ENCODE peak calls at places on chromosome 15, in four cellular contexts. P, Z, N and R are unnamed samples.

GRCh38 chr15:26242565-26242964 is 379.4 kb upstream of the ATP10A start:
- DNase-seq in P (no peak), Z (no peak), N (peak; percentile 65), R (no peak)

GRCh38 chr15:85649372-85649771 is 145.4 kb downstream of the KLHL25 start:
- DNase-seq in P (no peak), Z (peak; percentile 74), N (no peak), R (no peak)

GRCh38 chr15:99564221-99565030 is 1.4 kb upstream of the MEF2A start:
- DNase-seq in P (no peak), Z (peak; percentile 36), N (no peak), R (peak; percentile 29)

GRCh38 chr15:71585159-71585558 is 225.2 kb upstream of the NR2E3 start:
- DNase-seq in P (no peak), Z (no peak), N (no peak), R (no peak)

GRCh38 chr15:70199601-70200000 is 101.9 kb upstream of the TLE3 start:
- DNase-seq in P (no peak), Z (no peak), N (no peak), R (no peak)

GRCh38 chr15:52368402-52368801 is 72.8 kb upstream of the MYO5C start:
- DNase-seq in P (no peak), Z (no peak), N (no peak), R (no peak)

GRCh38 chr15:49370782-49371181 is 52.3 kb upstream of the FGF7 start:
- DNase-seq in P (no peak), Z (no peak), N (no peak), R (no peak)

GRCh38 chr15:70806992-70807712 is 43.8 kb upstream of the UACA start:
- DNase-seq in P (no peak), Z (no peak), N (no peak), R (no peak)

GRCh38 chr15:24772709-24773373 is 97.3 kb downstream of the NPAP1 start:
- DNase-seq in P (peak; percentile 6), Z (peak; percentile 67), N (peak; percentile 84), R (no peak)

GRCh38 chr15:75089781-75090734 is 66.7 kb downstream of the PPCDC start:
- DNase-seq in P (no peak), Z (no peak), N (no peak), R (no peak)

GRCh38 chr15:95684693-95685115 is 645.8 kb upstream of the NR2F2 start:
- DNase-seq in P (peak; percentile 44), Z (no peak), N (no peak), R (no peak)

GRCh38 chr15:100680726-100681125 is 78.3 kb downstream of the ASB7 start:
- DNase-seq in P (no peak), Z (no peak), N (no peak), R (no peak)

GRCh38 chr15:80179025-80179759 is 26.4 kb downstream of the FAH start:
- DNase-seq in P (no peak), Z (no peak), N (no peak), R (no peak)

GRCh38 chr15:92808611-92809063 is 91.5 kb upstream of the CHD2 start:
- DNase-seq in P (peak; percentile 54), Z (no peak), N (no peak), R (peak; percentile 51)

GRCh38 chr15:101810905-101811304 is 1.1 kb upstream of the OR4F15 start:
- DNase-seq in P (no peak), Z (no peak), N (no peak), R (no peak)

GRCh38 chr15:95994418-95994817 is 336.1 kb upstream of the NR2F2 start:
- DNase-seq in P (no peak), Z (no peak), N (no peak), R (no peak)

GRCh38 chr15:92244703-92245102 is 149.0 kb upstream of the ST8SIA2 start:
- DNase-seq in P (peak; percentile 17), Z (no peak), N (no peak), R (no peak)

GRCh38 chr15:47872869-47873301 is 155.6 kb downstream of the SEMA6D start:
- DNase-seq in P (no peak), Z (no peak), N (no peak), R (no peak)

GRCh38 chr15:96322401-96323249 is 7.9 kb upstream of the NR2F2 start:
- DNase-seq in P (no peak), Z (no peak), N (peak; percentile 58), R (no peak)

GRCh38 chr15:25469377-25469776 is 30.6 kb upstream of the UBE3A start:
- DNase-seq in P (no peak), Z (no peak), N (no peak), R (no peak)

GRCh38 chr15:55774113-55774970 is 31.4 kb upstream of the PRTG start:
- DNase-seq in P (peak; percentile 61), Z (peak; percentile 33), N (peak; percentile 84), R (peak; percentile 52)

GRCh38 chr15:83108266-83109219 is 1.1 kb downstream of the TM6SF1 start:
- DNase-seq in P (no peak), Z (no peak), N (no peak), R (no peak)

GRCh38 chr15:39584266-39584659 is 3.4 kb downstream of the THBS1 start:
- DNase-seq in P (no peak), Z (no peak), N (no peak), R (no peak)

GRCh38 chr15:98681061-98681460 is 32.7 kb downstream of the IGF1R start:
- DNase-seq in P (no peak), Z (no peak), N (no peak), R (no peak)

GRCh38 chr15:90230071-90230494 is 3.7 kb downstream of the CIB1 start:
- DNase-seq in P (no peak), Z (no peak), N (no peak), R (no peak)

GRCh38 chr15:48176957-48177356 is 1.1 kb downstream of the MYEF2 start:
- DNase-seq in P (no peak), Z (no peak), N (no peak), R (no peak)

GRCh38 chr15:101489236-101489632 is 273 bp downstream of the PCSK6 start:
- DNase-seq in P (peak; percentile 75), Z (no peak), N (peak; percentile 57), R (peak; percentile 93)

DNA sequence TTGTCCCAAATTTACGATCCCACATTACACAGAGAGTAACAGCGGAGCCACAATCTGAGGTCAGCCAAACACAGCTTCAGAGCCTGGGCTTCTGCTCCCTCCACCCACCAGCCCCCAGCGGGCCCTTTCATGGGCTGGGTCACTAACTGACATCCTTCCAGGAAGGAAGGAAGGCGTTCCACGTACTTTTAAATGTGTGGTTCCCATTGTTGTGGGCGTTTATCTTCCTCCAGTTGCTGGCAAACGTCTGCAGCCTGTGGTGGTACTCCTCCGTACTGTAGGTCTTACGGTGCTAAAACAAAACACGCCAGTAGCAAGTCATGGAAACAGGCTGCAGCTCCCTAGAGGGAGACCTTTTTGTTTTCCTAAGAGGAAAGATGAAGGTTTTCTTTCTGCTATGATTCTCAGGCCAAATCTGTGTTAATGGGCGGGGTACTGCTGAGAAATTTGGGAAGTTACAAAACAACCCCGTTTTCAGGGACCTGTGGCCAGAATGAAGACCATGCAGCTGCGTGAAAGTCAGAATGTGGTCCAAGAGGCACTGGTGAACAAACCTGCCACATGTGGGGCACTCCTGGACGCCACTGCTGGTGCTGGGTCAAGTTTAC is 7.6 kb downstream of the CTSH start:
- DNase-seq in P (peak; percentile 60), Z (no peak), N (no peak), R (no peak)
- TF ChIP-seq ELF4 in P (no peak), Z (no peak), N (no peak), R (no peak)

GRCh38 chr15:89198934-89199333 is 22.4 kb downstream of the RLBP1 start:
- DNase-seq in P (no peak), Z (no peak), N (no peak), R (no peak)
- TF ChIP-seq ELF4 in P (no peak), Z (no peak), N (no peak), R (no peak)

GRCh38 chr15:56835598-56836275 is 82.7 kb upstream of the TCF12 start:
- DNase-seq in P (no peak), Z (no peak), N (no peak), R (no peak)

GRCh38 chr15:56837281-56837680 is 81.2 kb upstream of the TCF12 start:
- DNase-seq in P (no peak), Z (no peak), N (no peak), R (no peak)

GRCh38 chr15:56838085-56838484 is 80.4 kb upstream of the TCF12 start:
- DNase-seq in P (no peak), Z (no peak), N (no peak), R (no peak)

GRCh38 chr15:56831467-56831866 is 87.0 kb upstream of the TCF12 start:
- DNase-seq in P (no peak), Z (no peak), N (no peak), R (no peak)

DNA sequence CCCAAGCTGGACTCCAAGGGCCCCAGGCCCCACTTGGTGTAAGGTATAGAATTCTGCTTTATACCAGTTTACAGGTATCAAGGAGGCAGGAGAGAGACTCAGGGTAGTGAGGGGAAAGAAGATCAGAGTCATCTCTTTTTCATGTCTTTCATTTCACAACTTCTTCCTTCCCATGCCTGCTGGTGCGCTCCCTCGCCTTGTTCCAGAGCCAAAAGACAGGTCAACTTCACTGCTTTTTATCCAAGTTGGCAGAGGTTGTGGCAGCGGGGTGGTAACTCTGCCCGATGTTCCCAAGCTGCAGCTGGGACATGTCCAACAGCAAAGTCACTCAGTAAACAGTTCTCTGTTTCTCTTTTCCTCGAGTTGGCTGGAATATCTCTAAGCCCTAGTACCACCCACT is 86.3 kb upstream of the TCF12 start:
- DNase-seq in P (no peak), Z (no peak), N (no peak), R (no peak)
- TF ChIP-seq ELF4 in P (no peak), Z (no peak), N (no peak), R (no peak)

DNA sequence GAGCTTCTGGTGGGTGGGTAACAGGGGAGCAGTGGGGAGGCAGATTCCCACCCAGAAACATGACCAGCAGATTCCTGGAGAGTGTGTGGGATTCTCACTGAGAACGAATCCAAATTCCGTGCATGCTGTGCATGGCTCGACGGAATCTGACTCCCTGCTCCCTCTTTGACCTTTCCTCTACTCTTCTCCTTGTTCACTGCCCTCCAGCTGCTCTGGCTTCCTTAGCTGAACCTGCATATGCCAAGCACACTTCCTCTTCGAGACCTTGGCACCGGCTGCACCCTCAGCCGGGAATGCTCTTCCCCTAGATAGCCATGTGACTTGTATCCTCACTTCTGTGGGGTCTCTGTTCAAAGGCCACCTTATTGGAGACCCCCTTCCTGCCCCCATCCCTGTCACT is 6.3 kb downstream of the INSYN1 start:
- DNase-seq in P (no peak), Z (no peak), N (no peak), R (no peak)
- TF ChIP-seq ELF4 in P (no peak), Z (no peak), N (no peak), R (no peak)

GRCh38 chr15:66947471-66947870 is 117.9 kb upstream of the SMAD3 start:
- DNase-seq in P (no peak), Z (no peak), N (no peak), R (no peak)

GRCh38 chr15:66945286-66945685 is 120.1 kb upstream of the SMAD3 start:
- DNase-seq in P (no peak), Z (no peak), N (no peak), R (no peak)

GRCh38 chr15:66945842-66946241 is 119.6 kb upstream of the SMAD3 start:
- DNase-seq in P (no peak), Z (no peak), N (no peak), R (no peak)

GRCh38 chr15:66948294-66948693 is 117.1 kb upstream of the SMAD3 start:
- DNase-seq in P (no peak), Z (no peak), N (no peak), R (no peak)

GRCh38 chr15:66946578-66947164 is 118.7 kb upstream of the SMAD3 start:
- DNase-seq in P (peak; percentile 80), Z (peak; percentile 67), N (peak; percentile 74), R (peak; percentile 76)
- TF ChIP-seq ELF4 in P (no peak), Z (no peak), N (no peak), R (no peak)